ENCODE peak calls at places on chromosomes 12 and 14, in four cellular contexts. C, Z, A and N are unnamed samples.

GRCh38 chr12:132397152-132397933 is 68.0 kb upstream of the GALNT9 start:
- DNase-seq in Z (no peak), A (no peak), C (no peak), N (no peak)

GRCh38 chr12:104729091-104729490 is 229.0 kb downstream of the SLC41A2 start:
- DNase-seq in Z (no peak), C (no peak), A (no peak), N (no peak)

GRCh38 chr12:84950971-84951546 is 38.5 kb upstream of the SLC6A15 start:
- DNase-seq in A (no peak), Z (no peak), C (no peak), N (no peak)

GRCh38 chr12:47124451-47124850 is 44.7 kb upstream of the AMIGO2 start:
- DNase-seq in Z (no peak), C (peak), A (no peak), N (no peak)

GRCh38 chr12:53991077-53991460 is 6.1 kb downstream of the HOXC10 start:
- DNase-seq in A (no peak), C (no peak), Z (no peak), N (no peak)

GRCh38 chr12:126338031-126338441 is 1272.8 kb downstream of the AACS start:
- DNase-seq in C (no peak), Z (no peak), A (no peak), N (no peak)

GRCh38 chr12:50734409-50735263 is 29.3 kb upstream of the ATF1 start:
- DNase-seq in Z (no peak), A (no peak), C (peak), N (no peak)

GRCh38 chr12:127133675-127134335 is 1133.2 kb upstream of the TMEM132C start:
- DNase-seq in C (no peak), A (no peak), Z (no peak), N (no peak)

GRCh38 chr14:28245216-28245615 is 521.4 kb upstream of the FOXG1 start:
- DNase-seq in Z (no peak), C (no peak), A (no peak), N (no peak)

GRCh38 chr12:66971816-66972215 is 292.9 kb upstream of the GRIP1 start:
- DNase-seq in C (no peak), Z (no peak), A (no peak), N (no peak)

GRCh38 chr12:65826513-65827171 is 2.4 kb downstream of the HMGA2 start:
- DNase-seq in A (no peak), C (peak), Z (no peak), N (no peak)

GRCh38 chr12:119692410-119692809 is 24.5 kb downstream of the PRKAB1 start:
- DNase-seq in C (peak), A (no peak), Z (no peak), N (no peak)

GRCh38 chr12:14873440-14874185 is 12.0 kb downstream of the MGP start:
- DNase-seq in C (no peak), A (no peak), Z (no peak), N (no peak)

GRCh38 chr14:68442828-68443460 is 349.9 kb downstream of the ZFP36L1 start:
- DNase-seq in C (peak), A (no peak), Z (no peak), N (no peak)

GRCh38 chr14:52248057-52248456 is 19.4 kb upstream of the PTGDR start:
- DNase-seq in Z (no peak), C (no peak), A (no peak), N (no peak)

GRCh38 chr12:124505001-124505818 is 62.2 kb downstream of the NCOR2 start:
- DNase-seq in Z (no peak), C (no peak), A (no peak), N (no peak)

GRCh38 chr12:77845831-77846230 is 15.1 kb downstream of the NAV3 start:
- DNase-seq in C (peak), Z (no peak), A (no peak), N (no peak)

GRCh38 chr12:77847060-77847541 is 16.4 kb downstream of the NAV3 start:
- DNase-seq in A (no peak), Z (no peak), C (peak), N (no peak)

GRCh38 chr12:77850698-77851097 is 20.0 kb downstream of the NAV3 start:
- DNase-seq in C (no peak), A (no peak), Z (no peak), N (no peak)

GRCh38 chr12:77842430-77842829 is 11.7 kb downstream of the NAV3 start:
- DNase-seq in A (no peak), Z (no peak), C (no peak), N (no peak)

DNA sequence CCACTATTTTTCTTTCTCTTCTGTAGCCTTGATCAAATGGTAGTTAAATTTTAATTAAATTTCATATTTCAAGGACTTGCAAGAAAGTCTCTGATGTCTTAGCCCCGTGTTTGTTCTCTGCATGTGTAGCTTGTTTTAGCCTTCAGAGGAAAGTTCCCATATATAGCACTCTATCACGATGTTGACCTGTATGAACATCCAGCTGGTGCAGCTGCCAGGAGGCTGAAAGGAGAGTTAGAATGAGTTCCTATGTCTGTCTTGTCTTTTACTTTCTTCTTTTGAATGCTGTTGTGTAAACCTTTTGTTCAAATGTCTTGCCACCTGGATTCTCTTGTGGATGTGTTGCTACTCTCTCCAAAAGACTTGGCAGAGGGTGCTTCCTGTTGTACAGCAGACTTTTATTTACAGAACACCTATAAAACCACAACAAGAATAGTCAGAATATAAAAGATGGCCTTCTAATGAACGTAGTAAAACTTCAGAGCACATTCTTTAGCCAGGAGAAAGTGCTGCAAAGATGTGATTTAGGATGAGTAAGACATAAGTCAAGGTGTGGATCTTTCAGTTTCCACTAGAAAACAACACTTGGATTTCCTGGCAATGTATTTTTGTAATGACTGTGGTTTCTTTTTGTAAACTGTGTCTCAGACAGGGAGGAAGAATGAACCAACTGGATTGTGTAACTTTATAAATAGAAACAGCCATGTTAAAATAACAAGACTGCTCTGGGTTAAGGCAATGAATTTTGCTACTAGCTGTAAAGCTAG is 17.2 kb downstream of the NAV3 start:
- DNase-seq in C (peak), A (no peak), Z (no peak), N (no peak)
- H3K27ac ChIP-seq in C (no peak), A (no peak), Z (no peak), N (peak)

DNA sequence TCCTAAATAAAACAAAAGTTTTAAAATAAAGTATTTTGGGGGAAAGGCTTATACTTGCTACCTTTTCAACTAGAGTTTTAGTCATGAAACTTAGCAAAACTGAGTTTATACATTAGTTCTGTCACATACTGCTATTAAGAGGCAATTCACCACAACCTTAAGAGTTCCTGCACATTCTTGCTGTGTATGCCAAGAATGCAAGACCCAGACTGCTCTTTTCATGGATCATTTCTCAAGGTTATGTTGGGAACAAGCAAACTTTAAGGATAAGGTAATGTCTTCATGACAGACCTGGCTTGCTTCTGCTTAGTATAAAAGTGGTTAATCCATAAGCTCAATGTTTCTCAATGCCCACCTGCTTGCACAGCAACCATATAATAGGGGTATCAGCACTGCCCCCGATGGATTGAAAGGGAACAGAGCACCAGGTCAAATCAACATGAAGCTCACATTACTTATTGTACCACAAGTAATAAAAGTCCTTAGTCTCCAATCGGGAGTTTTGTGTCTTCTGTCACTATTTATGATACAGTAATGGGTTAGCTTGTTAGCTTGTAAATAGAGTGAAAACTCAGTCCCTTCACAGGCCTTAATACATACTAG is 67.6 kb downstream of the KIF21A start:
- DNase-seq in Z (no peak), C (no peak), A (no peak), N (no peak)
- TF ChIP-seq CTCF in Z (no peak), C (no peak), A (no peak), N (no peak)

GRCh38 chr14:74610199-74610865 is 1.7 kb downstream of the LTBP2 start:
- DNase-seq in C (no peak), Z (no peak), A (no peak), N (no peak)
- H3K4me3 ChIP-seq in C (no peak), Z (no peak), A (no peak), N (no peak)

DNA sequence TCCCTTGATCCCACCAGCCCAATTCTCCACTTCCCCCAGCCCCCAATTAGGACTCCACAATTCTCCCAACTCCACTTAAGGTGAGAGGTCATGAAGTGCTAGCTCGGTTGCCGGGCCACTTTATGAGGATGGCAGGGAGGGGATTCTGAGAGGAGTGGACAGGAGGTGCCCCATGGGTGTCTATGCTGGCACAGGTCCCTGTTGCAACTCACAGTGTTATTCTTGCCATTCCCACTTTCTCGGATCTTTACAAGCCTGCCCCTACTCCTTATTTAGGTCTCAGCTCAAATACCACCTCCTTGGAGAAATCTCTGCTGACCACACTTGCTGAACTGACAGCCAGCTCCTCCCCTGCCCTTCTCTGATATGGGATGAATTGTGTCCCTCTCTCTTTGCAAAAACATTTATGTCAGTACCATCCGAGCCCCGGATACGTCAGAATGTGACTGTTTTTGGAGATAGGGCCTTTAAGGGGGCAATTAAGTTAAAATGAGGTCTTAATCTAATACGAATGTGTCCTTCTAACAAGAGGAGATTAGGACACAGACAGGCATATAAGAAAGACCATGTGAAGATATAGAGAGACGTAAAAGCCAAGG is 4.2 kb upstream of the LGALS3 start:
- DNase-seq in A (no peak), Z (no peak), C (no peak), N (no peak)
- H3K27ac ChIP-seq in A (no peak), Z (no peak), C (no peak), N (no peak)